ENCODE peak calls at places on chromosomes 2 and 18, in four cellular contexts. D is transverse colon, M is Peyer's patch, O is thyroid gland. E is an unnamed sample.

GRCh38 chr2:143205106-143205764 is 76.0 kb downstream of the ARHGAP15 start:
- DNase-seq in D (no peak), M (no peak), O (no peak), E (no peak)

GRCh38 chr2:235005603-235006259 is 53.9 kb downstream of the SH3BP4 start:
- DNase-seq in D (peak), M (no peak), O (peak), E (no peak)

GRCh38 chr2:9830685-9831410 is 12.4 kb upstream of the TAF1B start:
- DNase-seq in D (peak), M (no peak), O (peak), E (no peak)

GRCh38 chr2:235836416-235837042 is 331.7 kb downstream of the GBX2 start:
- DNase-seq in D (no peak), M (no peak), O (peak), E (no peak)

GRCh38 chr2:195818521-195818920 is 161.5 kb downstream of the SLC39A10 start:
- DNase-seq in D (peak), M (peak), O (no peak), E (no peak)

GRCh38 chr2:165627463-165627862 is 158.0 kb downstream of the CSRNP3 start:
- DNase-seq in D (no peak), M (no peak), O (no peak), E (no peak)

GRCh38 chr2:57278451-57278850 is 768.2 kb upstream of the VRK2 start:
- DNase-seq in D (no peak), M (no peak), O (no peak), E (no peak)

GRCh38 chr18:52339891-52340371 is at the start of gene DCC:
- DNase-seq in D (peak), M (peak), O (peak), E (peak)

GRCh38 chr2:147588191-147588590 is 256.6 kb upstream of the ACVR2A start:
- DNase-seq in D (no peak), M (no peak), O (no peak), E (no peak)

GRCh38 chr2:31251018-31251417 is 17.1 kb downstream of the EHD3 start:
- DNase-seq in D (no peak), M (no peak), O (no peak), E (no peak)

GRCh38 chr2:192687000-192687399 is 492.3 kb upstream of the TMEFF2 start:
- DNase-seq in D (no peak), M (no peak), O (no peak), E (no peak)

GRCh38 chr2:101380376-101380775 is 6.9 kb downstream of the CREG2 start:
- DNase-seq in D (no peak), M (no peak), O (no peak), E (peak)

GRCh38 chr18:23853448-23854210 is 160.9 kb upstream of the TTC39C start:
- DNase-seq in D (no peak), M (no peak), O (no peak), E (no peak)

GRCh38 chr18:11150271-11150615 is 874 bp upstream of the PIEZO2 start:
- DNase-seq in D (no peak), M (no peak), O (no peak), E (no peak)

GRCh38 chr18:74499633-74500032 is 3.5 kb downstream of the CNDP2 start:
- DNase-seq in D (peak), M (peak), O (peak), E (no peak)

GRCh38 chr2:147352294-147352693 is 492.5 kb upstream of the ACVR2A start:
- DNase-seq in D (no peak), M (no peak), O (no peak), E (no peak)

GRCh38 chr2:19580264-19580663 is 221.8 kb upstream of the OSR1 start:
- DNase-seq in D (no peak), M (no peak), O (no peak), E (no peak)

GRCh38 chr2:12381543-12382323 is 335.0 kb upstream of the TRIB2 start:
- DNase-seq in D (no peak), M (no peak), O (no peak), E (no peak)

GRCh38 chr2:231483398-231484329 is 19.4 kb upstream of the NCL start:
- DNase-seq in D (peak), M (peak), O (peak), E (no peak)

GRCh38 chr2:77046339-77046738 is 475.8 kb downstream of the LRRTM4 start:
- DNase-seq in D (no peak), M (no peak), O (no peak), E (no peak)

GRCh38 chr2:150729495-150729955 is 242.1 kb upstream of the RND3 start:
- DNase-seq in D (no peak), M (no peak), O (no peak), E (no peak)

GRCh38 chr2:160474319-160474645 is 19.3 kb downstream of the RBMS1 start:
- DNase-seq in D (no peak), M (no peak), O (no peak), E (no peak)

GRCh38 chr2:131493199-131494018 is 1.2 kb upstream of the MZT2A start:
- DNase-seq in D (no peak), M (no peak), O (peak), E (no peak)

GRCh38 chr2:41657231-41657630 is 390.6 kb upstream of the PKDCC start:
- DNase-seq in D (no peak), M (no peak), O (no peak), E (no peak)

GRCh38 chr2:202016579-202017227 is 17.0 kb upstream of the FZD7 start:
- DNase-seq in D (no peak), M (no peak), O (no peak), E (no peak)

GRCh38 chr2:237132799-237133198 is 47.1 kb downstream of the COPS8 start:
- DNase-seq in D (no peak), M (no peak), O (no peak), E (no peak)

GRCh38 chr18:43422483-43422882 is 145.2 kb upstream of the SYT4 start:
- DNase-seq in D (no peak), M (no peak), O (peak), E (no peak)

GRCh38 chr2:201859886-201860285 is 53.5 kb downstream of the CDK15 start:
- DNase-seq in D (no peak), M (no peak), O (no peak), E (no peak)

GRCh38 chr18:49976810-49977209 is 163.5 kb upstream of the ACAA2 start:
- DNase-seq in D (no peak), M (no peak), O (peak), E (no peak)

GRCh38 chr2:237488901-237489860 is 2.1 kb downstream of the MLPH start:
- DNase-seq in D (peak), M (peak), O (peak), E (no peak)

GRCh38 chr2:10306901-10307463 is 4.3 kb downstream of the HPCAL1 start:
- DNase-seq in D (no peak), M (no peak), O (no peak), E (no peak)

GRCh38 chr2:74458132-74458956 is at the start of gene WBP1:
- DNase-seq in D (peak), M (peak), O (peak), E (peak)
- TF ChIP-seq POLR2A in D (peak), M (peak), O (peak), E (peak)

DNA sequence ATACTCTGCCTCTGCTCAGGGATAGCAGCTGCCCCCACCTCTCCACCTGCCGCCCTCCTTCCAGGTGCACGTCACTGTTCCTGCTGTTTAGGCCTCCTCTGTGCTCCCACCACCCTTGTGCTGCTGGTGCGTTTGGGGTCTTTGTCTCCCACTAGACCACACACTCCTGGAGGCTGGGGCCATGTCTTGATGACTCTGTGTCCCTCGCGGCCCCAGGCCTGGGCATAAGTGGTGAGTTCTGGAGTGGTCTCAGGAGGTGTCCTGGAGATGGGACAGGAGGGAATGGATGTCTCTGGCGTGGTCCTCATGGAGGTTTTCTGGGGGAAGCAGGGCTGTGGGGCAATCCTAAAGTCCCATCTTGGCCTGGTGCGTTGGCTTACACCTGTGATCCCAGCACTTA is 132.1 kb downstream of the TFCP2L1 start:
- DNase-seq in D (no peak), M (no peak), O (no peak), E (no peak)
- TF ChIP-seq POLR2A in D (no peak), M (no peak), O (no peak), E (no peak)

DNA sequence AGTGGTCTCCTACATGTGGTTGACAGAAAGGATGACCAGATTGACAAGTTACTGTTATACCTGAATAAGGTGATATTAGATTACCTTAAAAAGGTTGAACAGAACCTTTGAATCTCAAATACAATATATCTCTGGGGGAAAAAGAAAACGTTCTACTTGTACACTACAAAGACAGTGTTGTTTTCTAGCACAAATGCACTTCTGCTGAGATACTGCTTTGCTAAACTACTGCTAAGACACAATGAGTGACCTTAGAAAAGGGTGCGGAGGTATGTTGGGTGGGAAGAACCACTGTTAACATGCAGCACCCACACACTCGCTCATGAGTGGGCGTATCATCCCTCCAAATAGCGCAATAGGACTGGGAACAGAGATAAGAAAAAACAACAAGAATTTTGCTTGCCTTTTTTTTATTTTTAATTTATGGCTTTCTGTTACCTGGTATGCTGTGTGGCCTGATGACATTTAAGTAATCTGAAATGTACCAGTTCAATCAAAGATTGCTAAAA is 6.1 kb downstream of the BCL2 start:
- DNase-seq in D (no peak), M (no peak), O (no peak), E (no peak)
- TF ChIP-seq POLR2A in D (no peak), M (no peak), O (no peak), E (no peak)

DNA sequence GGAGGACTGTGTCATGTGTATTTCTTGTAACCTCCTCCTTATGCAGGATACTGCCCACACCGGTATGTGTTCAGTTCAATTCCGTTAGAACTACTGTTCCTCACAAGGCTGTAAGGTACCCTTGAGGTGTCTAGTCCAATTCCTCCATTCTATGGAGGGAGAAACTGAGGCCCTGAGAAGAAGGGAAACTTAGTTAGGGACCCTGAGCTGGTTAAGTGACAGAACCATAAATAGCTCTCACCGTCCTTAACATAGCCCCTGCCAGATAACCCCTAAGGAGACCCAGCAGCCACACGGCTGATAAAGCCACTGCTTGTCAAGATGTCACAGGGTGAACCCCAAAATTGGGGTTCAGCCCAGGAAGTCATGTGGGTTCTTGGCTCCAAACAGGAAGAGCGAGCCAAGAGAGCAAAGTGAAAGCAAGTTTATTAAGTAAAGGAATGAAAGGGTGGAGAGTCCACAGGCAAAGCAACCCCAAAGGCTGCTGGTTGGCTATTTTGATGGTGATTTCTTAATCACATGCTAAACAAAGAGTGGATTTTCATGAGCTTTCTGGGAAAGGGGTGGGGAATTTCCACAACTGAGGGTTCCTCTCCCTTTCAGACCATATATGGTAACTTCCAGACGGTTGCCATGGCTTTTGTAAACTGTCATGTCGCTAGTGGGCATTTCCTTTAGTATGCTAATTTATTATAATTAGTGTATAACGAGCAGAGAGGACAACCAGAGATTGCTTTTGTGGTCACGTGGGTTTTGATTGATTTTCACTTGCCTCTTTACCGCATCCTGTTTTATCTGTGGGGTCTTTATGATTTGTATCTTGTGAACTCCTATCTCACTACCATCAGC is 83.4 kb upstream of the RTN4 start:
- DNase-seq in D (no peak), M (peak), O (no peak), E (no peak)
- TF ChIP-seq POLR2A in D (no peak), M (no peak), O (no peak), E (no peak)

DNA sequence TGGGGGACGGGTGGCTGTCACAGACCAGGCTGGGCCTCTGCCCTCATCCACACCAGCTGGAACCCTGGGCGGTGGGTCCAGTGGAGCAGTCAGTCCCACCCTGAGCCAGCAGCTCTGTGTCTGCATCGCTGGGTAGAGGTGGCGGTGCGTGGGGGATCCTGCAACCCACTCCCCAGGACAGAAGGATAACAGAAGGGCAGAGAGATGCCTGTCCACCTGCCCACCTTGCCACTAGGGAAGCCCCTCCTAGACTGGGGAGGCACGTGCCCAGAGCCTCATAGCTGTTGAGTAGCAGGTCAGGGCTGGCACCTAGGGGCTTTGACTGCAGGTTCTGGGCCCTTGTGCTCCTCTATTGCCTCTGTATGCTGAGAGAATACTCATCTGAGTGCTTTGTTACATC is 2.4 kb downstream of the ATOH8 start:
- DNase-seq in D (no peak), M (no peak), O (no peak), E (no peak)
- TF ChIP-seq POLR2A in D (no peak), M (no peak), O (no peak), E (no peak)

GRCh38 chr2:69683170-69683971 is 39.8 kb upstream of the AAK1 start:
- DNase-seq in D (no peak), M (no peak), O (peak), E (peak)
- TF ChIP-seq POLR2A in D (no peak), M (no peak), O (peak), E (no peak)

DNA sequence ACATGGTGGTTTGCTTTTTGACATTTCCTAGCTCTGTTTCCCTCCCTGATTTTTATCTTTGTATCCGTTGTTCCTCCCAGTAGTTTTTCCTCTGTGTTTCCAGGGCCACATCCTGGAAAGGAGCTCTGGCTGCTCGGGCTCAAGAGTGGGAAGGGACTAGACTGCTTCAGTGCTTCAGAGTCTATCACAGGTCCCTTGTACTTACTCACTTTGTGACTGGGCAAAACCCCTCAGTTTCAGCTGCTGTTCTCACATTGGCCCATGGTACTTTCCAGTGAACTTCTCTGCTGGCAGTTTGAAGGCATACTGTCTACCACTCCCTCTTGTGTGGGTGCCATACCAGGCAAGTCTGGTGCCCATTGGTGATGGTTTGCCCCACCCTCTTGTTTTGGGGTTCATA is 7.5 kb upstream of the STAMBP start:
- DNase-seq in D (no peak), M (no peak), O (no peak), E (no peak)
- TF ChIP-seq POLR2A in D (no peak), M (no peak), O (no peak), E (no peak)